ENCODE peak calls at places on chromosome 9, in five cellular contexts. Z is right lobe of liver, Y is ovary, F is heart left ventricle, A is Peyer's patch. S is an unnamed sample.

GRCh38 chr9:18785604-18786003 is 247.4 kb downstream of the SAXO1 start:
- DNase-seq in Y (no peak), Z (no peak), F (no peak), A (no peak), S (no peak)

GRCh38 chr9:78294290-78295176 is 2.4 kb upstream of the PSAT1 start:
- DNase-seq in F (no peak), Z (no peak), Y (no peak), A (no peak), S (no peak)

GRCh38 chr9:27548055-27548741 is 18.6 kb upstream of the MOB3B start:
- DNase-seq in Z (no peak), A (no peak), F (no peak), Y (no peak), S (no peak)

GRCh38 chr9:126306071-126306647 is 20.5 kb upstream of the MVB12B start:
- DNase-seq in Y (no peak), Z (no peak), A (no peak), F (no peak), S (no peak)

GRCh38 chr9:133393399-133393798 is 17.2 kb downstream of the STKLD1 start:
- DNase-seq in Z (no peak), A (no peak), Y (no peak), F (no peak), S (no peak)

GRCh38 chr9:33436445-33436844 is 10.9 kb downstream of the AQP3 start:
- DNase-seq in F (no peak), Y (no peak), A (no peak), Z (no peak), S (no peak)

GRCh38 chr9:114894801-114895433 is 35.5 kb downstream of the TNFSF8 start:
- DNase-seq in A (no peak), Z (no peak), Y (no peak), F (no peak), S (no peak)

GRCh38 chr9:13064676-13065075 is 214.8 kb downstream of the MPDZ start:
- DNase-seq in Y (no peak), Z (no peak), A (no peak), F (no peak), S (no peak)

GRCh38 chr9:36485647-36486453 is 85.8 kb upstream of the RNF38 start:
- DNase-seq in A (no peak), F (no peak), Y (peak), Z (no peak), S (peak)

GRCh38 chr9:14608521-14608920 is 84.7 kb downstream of the ZDHHC21 start:
- DNase-seq in F (no peak), Z (no peak), A (no peak), Y (no peak), S (no peak)

GRCh38 chr9:94826044-94826443 is 99.5 kb downstream of the AOPEP start:
- DNase-seq in A (no peak), Z (no peak), Y (no peak), F (no peak), S (no peak)

GRCh38 chr9:123269316-123269715 is 930 bp upstream of the STRBP start:
- DNase-seq in Z (peak), Y (no peak), F (no peak), A (no peak), S (no peak)

GRCh38 chr9:135718616-135719015 is 16.6 kb downstream of the KCNT1 start:
- DNase-seq in Z (no peak), A (no peak), F (no peak), Y (no peak), S (no peak)

GRCh38 chr9:30519756-30520155 is 1864.7 kb upstream of the ACO1 start:
- DNase-seq in F (no peak), Z (no peak), Y (no peak), A (no peak), S (no peak)

GRCh38 chr9:36486933-36487481 is 85.7 kb upstream of the MELK start:
- DNase-seq in Y (peak), A (peak), Z (peak), F (peak), S (peak)

GRCh38 chr9:136373300-136374182 is at the start of gene CARD9:
- DNase-seq in Y (no peak), F (no peak), Z (peak), A (no peak), S (no peak)

GRCh38 chr9:137076636-137077009 is 694 bp upstream of the UAP1L1 start:
- DNase-seq in A (no peak), Z (no peak), Y (no peak), F (no peak), S (no peak)

GRCh38 chr9:135991771-135992170 is 30.6 kb upstream of the UBAC1 start:
- DNase-seq in Z (no peak), F (no peak), Y (no peak), A (no peak), S (no peak)

GRCh38 chr9:34046784-34047379 is 1.8 kb downstream of the UBAP2 start:
- DNase-seq in A (no peak), Y (no peak), F (no peak), Z (no peak), S (no peak)

GRCh38 chr9:22211588-22212360 is 202.7 kb upstream of the CDKN2B start:
- DNase-seq in Z (no peak), Y (no peak), F (no peak), A (no peak), S (no peak)

GRCh38 chr9:120348951-120349429 is 231.0 kb downstream of the CDK5RAP2 start:
- DNase-seq in Z (peak), A (no peak), Y (no peak), F (no peak), S (no peak)

GRCh38 chr9:96318921-96319560 is 17.1 kb upstream of the HSD17B3 start:
- DNase-seq in F (no peak), Y (no peak), A (no peak), Z (no peak), S (no peak)

GRCh38 chr9:131799177-131799823 is 59.4 kb upstream of the RAPGEF1 start:
- DNase-seq in Z (peak), A (no peak), F (no peak), Y (peak), S (no peak)

GRCh38 chr9:81665514-81665838 is 23.9 kb downstream of the TLE1 start:
- DNase-seq in Z (no peak), A (no peak), Y (no peak), F (no peak), S (no peak)

GRCh38 chr9:107600060-107600573 is 110.5 kb upstream of the KLF4 start:
- DNase-seq in A (no peak), Z (no peak), F (no peak), Y (peak), S (no peak)

GRCh38 chr9:134641173-134641985 is at the start of gene COL5A1:
- DNase-seq in Z (peak), F (peak), Y (peak), A (peak), S (peak)

GRCh38 chr9:91557352-91557751 is 133.7 kb upstream of the NFIL3 start:
- DNase-seq in A (no peak), F (no peak), Z (no peak), Y (no peak), S (no peak)

GRCh38 chr9:91555132-91555531 is 131.5 kb upstream of the NFIL3 start:
- DNase-seq in F (no peak), Z (no peak), Y (no peak), A (no peak), S (no peak)

GRCh38 chr9:91560301-91560700 is 136.7 kb upstream of the NFIL3 start:
- DNase-seq in Y (no peak), Z (no peak), F (no peak), A (no peak), S (no peak)

GRCh38 chr9:91562412-91562811 is 138.8 kb upstream of the NFIL3 start:
- DNase-seq in Z (no peak), A (no peak), Y (no peak), F (no peak), S (no peak)

GRCh38 chr9:91558879-91559278 is 135.2 kb upstream of the NFIL3 start:
- DNase-seq in A (no peak), Z (no peak), Y (no peak), F (no peak), S (no peak)
- TF ChIP-seq CTCF in A (no peak), Z (no peak), Y (no peak), F (no peak), S (no peak)

DNA sequence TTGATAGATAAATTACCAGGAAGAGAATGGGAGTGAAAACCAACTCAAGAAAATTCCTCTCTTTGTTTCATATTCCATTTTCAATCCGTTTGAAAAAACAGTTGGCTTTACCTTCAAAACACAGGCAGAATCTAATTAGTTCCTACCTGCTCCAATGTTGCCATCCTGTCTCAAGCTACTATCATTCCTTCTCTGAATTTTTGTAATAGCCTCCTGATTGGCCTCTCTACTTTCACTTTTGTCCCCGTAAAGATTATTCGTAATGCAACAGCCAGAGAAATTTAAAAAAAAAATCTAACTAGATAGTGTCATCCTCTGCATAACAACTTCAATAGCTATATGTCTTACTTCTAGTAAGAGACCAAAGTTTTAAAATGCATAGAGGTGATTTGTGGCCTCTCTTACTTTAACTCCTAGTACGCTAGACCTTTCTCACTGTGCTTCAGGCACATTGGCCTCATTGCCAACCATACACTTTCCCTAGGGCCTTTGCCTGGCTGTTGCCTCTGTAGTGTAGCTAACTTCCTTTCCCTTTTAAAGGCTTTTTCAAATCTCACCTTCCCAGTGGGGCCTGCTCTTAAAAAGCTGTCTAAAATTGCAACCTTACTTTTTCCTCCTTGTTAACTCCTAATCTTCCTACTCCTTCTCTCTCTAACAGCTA is 311.3 kb upstream of the GRIN3A start:
- DNase-seq in Z (no peak), F (no peak), A (no peak), Y (no peak), S (no peak)
- H3K4me3 ChIP-seq in Z (no peak), F (peak), A (no peak), Y (no peak), S (no peak)

GRCh38 chr9:128067622-128067897 is 440 bp upstream of the NAIF1 start:
- DNase-seq in Y (no peak), Z (no peak), F (no peak), A (no peak), S (no peak)
- TF ChIP-seq POLR2A in Y (peak), Z (no peak), F (no peak), A (peak), S (no peak)

GRCh38 chr9:127805620-127806019 is 2.9 kb downstream of the FPGS start:
- DNase-seq in Z (peak), Y (peak), F (no peak), A (peak), S (no peak)
- TF ChIP-seq CTCF in Z (peak), Y (no peak), F (peak), A (no peak), S (no peak)

DNA sequence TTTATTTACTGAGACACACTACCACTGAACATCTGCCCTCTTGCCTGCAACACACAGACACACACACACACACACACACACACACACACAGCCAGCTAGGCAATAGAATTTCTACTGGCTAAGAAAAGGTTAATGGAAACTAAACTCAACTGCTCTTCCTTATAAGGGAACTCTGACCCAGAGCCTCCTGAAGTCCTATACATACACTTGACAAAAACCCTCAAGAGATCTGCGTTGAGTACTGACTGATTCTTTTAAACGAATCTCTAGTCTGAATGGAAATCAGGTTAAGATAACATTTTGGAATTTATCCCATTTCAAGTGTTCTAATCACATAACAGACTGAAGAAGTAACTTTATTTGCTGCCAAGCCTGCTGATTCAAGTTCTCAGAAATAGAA is 25.9 kb upstream of the TRPM3 start:
- DNase-seq in Z (no peak), Y (no peak), A (no peak), F (no peak), S (no peak)
- H3K4me3 ChIP-seq in Z (no peak), Y (no peak), A (no peak), F (no peak), S (no peak)

S was measured in lower leg skin.